ENCODE peak calls at places on chromosomes 5 and 9, in six cellular contexts. T is NT2/D1, E is HFF-Myc, B is adrenal gland, W is GM12865, R is NCI-H1092 treated with DMSO at 0.1 percent for 48 hours. Q is an unnamed sample.

GRCh38 chr5:8585230-8586018 is 716.5 kb downstream of the MTRR start:
- DNase-seq in E (no peak), T (no peak), R (no peak), W (no peak), B (no peak), Q (no peak)

GRCh38 chr5:5497132-5497748 is 74.8 kb downstream of the ICE1 start:
- DNase-seq in E (peak; percentile 14), T (no peak), W (peak; percentile 54), B (peak; percentile 77), R (peak; percentile 68), Q (no peak)

GRCh38 chr5:90133941-90134340 is 275.6 kb downstream of the CETN3 start:
- DNase-seq in E (no peak), B (no peak), R (no peak), W (no peak), T (no peak), Q (no peak)

GRCh38 chr5:180818275-180818674 is 15.7 kb upstream of the MGAT1 start:
- DNase-seq in W (no peak), E (no peak), R (no peak), B (no peak), T (no peak), Q (no peak)

GRCh38 chr9:137268538-137269201 is 8.9 kb upstream of the TOR4A start:
- DNase-seq in B (peak; percentile 34), R (no peak), T (no peak), W (no peak), E (no peak), Q (no peak)

GRCh38 chr9:34125681-34126206 is 754 bp downstream of the DCAF12 start:
- DNase-seq in R (peak; percentile 15), W (peak; percentile 5), T (no peak), E (no peak), B (peak; percentile 48), Q (no peak)

GRCh38 chr5:167671176-167671575 is 620.3 kb upstream of the WWC1 start:
- DNase-seq in R (no peak), T (no peak), E (no peak), W (no peak), B (no peak), Q (no peak)

GRCh38 chr5:130710596-130710995 is 454.5 kb downstream of the HINT1 start:
- DNase-seq in W (no peak), E (no peak), B (no peak), R (no peak), T (no peak), Q (no peak)

GRCh38 chr9:28832168-28832567 is 1258.9 kb upstream of the C9orf72 start:
- DNase-seq in B (no peak), T (no peak), E (no peak), R (no peak), W (no peak), Q (no peak)

GRCh38 chr5:8478308-8478707 is 609.4 kb downstream of the MTRR start:
- DNase-seq in R (no peak), W (no peak), E (no peak), B (no peak), T (no peak), Q (no peak)

GRCh38 chr5:7377761-7378160 is 18.2 kb upstream of the ADCY2 start:
- DNase-seq in R (no peak), E (no peak), W (no peak), B (no peak), T (no peak), Q (no peak)

GRCh38 chr5:131386779-131387178 is 122.9 kb downstream of the CDC42SE2 start:
- DNase-seq in T (no peak), W (no peak), R (peak; percentile 8), E (no peak), B (no peak), Q (no peak)

GRCh38 chr5:81233080-81233634 is at the start of gene CKMT2:
- DNase-seq in R (no peak), E (no peak), B (peak; percentile 94), T (no peak), W (no peak), Q (no peak)